ENCODE peak calls at places on chromosomes 7 and 10, in eight cellular contexts. B, X, D, R, T, U, I and A are unnamed samples.
A peak's percentile ranks its signal among the peaks of the same experiment; 100 is the strongest.

GRCh38 chr7:128022631-128023532 is 8.4 kb downstream of the LRRC4 start:
- DNase-seq in X (no peak), I (no peak), U (peak; percentile 56), B (no peak), T (peak; percentile 78), R (no peak), D (no peak), A (no peak)

GRCh38 chr10:5854178-5854570 is 35.5 kb downstream of the ANKRD16 start:
- DNase-seq in U (no peak), R (no peak), T (peak; percentile 27), X (peak; percentile 9), B (no peak), D (no peak), I (no peak), A (no peak)

GRCh38 chr10:64773357-64773756 is 1252.2 kb downstream of the REEP3 start:
- DNase-seq in X (no peak), R (no peak), I (no peak), T (no peak), U (no peak), D (no peak), B (no peak), A (no peak)

GRCh38 chr7:141369422-141369821 is 181.8 kb upstream of the AGK start:
- DNase-seq in I (no peak), R (no peak), U (no peak), B (peak; percentile 67), T (no peak), D (no peak), X (no peak), A (no peak)

GRCh38 chr7:112770051-112770450 is 20.1 kb downstream of the TMEM168 start:
- DNase-seq in U (no peak), R (no peak), D (no peak), X (no peak), I (no peak), B (no peak), T (no peak), A (no peak)

GRCh38 chr10:5070648-5071410 is 23.4 kb upstream of the AKR1C3 start:
- DNase-seq in D (no peak), I (no peak), T (peak; percentile 15), U (peak; percentile 79), B (no peak), R (no peak), X (no peak), A (no peak)

GRCh38 chr7:130099331-130099730 is 29.0 kb downstream of the KLHDC10 start:
- DNase-seq in I (no peak), D (no peak), X (no peak), B (no peak), R (no peak), T (peak; percentile 11), U (no peak), A (no peak)

GRCh38 chr10:103145860-103146466 is 47.1 kb downstream of the NT5C2 start:
- DNase-seq in B (peak; percentile 91), I (peak; percentile 78), X (peak; percentile 81), R (no peak), T (peak; percentile 96), U (peak; percentile 97), D (peak; percentile 58), A (peak; percentile 90)

GRCh38 chr10:122052702-122053101 is 63.7 kb downstream of the TACC2 start:
- DNase-seq in I (no peak), T (no peak), X (no peak), R (no peak), D (no peak), B (no peak), U (no peak), A (no peak)

GRCh38 chr10:4704034-4704545 is 121.9 kb upstream of the AKR1E2 start:
- DNase-seq in U (peak; percentile 93), D (no peak), I (no peak), T (peak; percentile 87), X (no peak), B (peak; percentile 61), R (no peak), A (no peak)

GRCh38 chr10:98659951-98660350 is 213.2 kb upstream of the HPS1 start:
- DNase-seq in D (no peak), U (no peak), R (no peak), X (no peak), T (no peak), B (no peak), I (no peak), A (no peak)

GRCh38 chr10:5609952-5610616 is 56.3 kb downstream of the ASB13 start:
- DNase-seq in B (no peak), U (peak; percentile 28), I (no peak), X (no peak), R (peak; percentile 91), D (no peak), T (no peak), A (no peak)

GRCh38 chr7:154907651-154908620 is 95.0 kb downstream of the PAXIP1 start:
- DNase-seq in B (no peak), D (no peak), U (no peak), R (no peak), I (no peak), T (no peak), X (peak; percentile 44), A (peak; percentile 8)

GRCh38 chr7:14207154-14207553 is 217.7 kb upstream of the ETV1 start:
- DNase-seq in R (no peak), U (peak; percentile 33), T (peak; percentile 41), I (no peak), B (peak; percentile 6), X (no peak), D (no peak), A (no peak)

GRCh38 chr10:45673074-45673628 is 579 bp upstream of the ZFAND4 start:
- DNase-seq in X (peak; percentile 57), R (no peak), T (no peak), D (no peak), B (peak; percentile 23), U (peak; percentile 16), I (no peak), A (peak; percentile 33)

GRCh38 chr7:103447073-103447960 is 1.3 kb upstream of the SLC26A5 start:
- DNase-seq in R (no peak), U (peak; percentile 58), T (peak; percentile 71), I (no peak), B (peak; percentile 16), X (no peak), D (peak; percentile 76), A (no peak)

GRCh38 chr7:83794834-83795233 is 145.9 kb upstream of the SEMA3E start:
- DNase-seq in R (no peak), T (no peak), X (no peak), D (no peak), B (no peak), I (no peak), U (no peak), A (no peak)

GRCh38 chr7:138568655-138569054 is 108.6 kb downstream of the TRIM24 start:
- DNase-seq in X (no peak), B (no peak), T (no peak), I (no peak), R (no peak), U (no peak), D (no peak), A (no peak)

GRCh38 chr7:138563808-138564207 is 103.7 kb downstream of the TRIM24 start:
- DNase-seq in D (no peak), R (no peak), T (no peak), X (no peak), B (no peak), I (no peak), U (no peak), A (no peak)

GRCh38 chr7:138565071-138565450 is 105.0 kb downstream of the TRIM24 start:
- DNase-seq in T (no peak), U (no peak), X (no peak), I (no peak), R (no peak), D (no peak), B (no peak), A (no peak)

GRCh38 chr7:138565451-138566114 is 105.5 kb downstream of the TRIM24 start:
- DNase-seq in T (peak; percentile 59), D (no peak), R (no peak), I (no peak), X (no peak), U (peak; percentile 91), B (no peak), A (no peak)

GRCh38 chr7:138564365-138564764 is 104.3 kb downstream of the TRIM24 start:
- DNase-seq in U (no peak), R (no peak), X (no peak), T (no peak), B (no peak), I (no peak), D (no peak), A (no peak)
- H3K4me3 ChIP-seq in U (no peak overlapping the region), R (no peak overlapping the region), X (no peak overlapping the region), T (no peak overlapping the region), B (no peak overlapping the region), I (no peak overlapping the region), D (no peak overlapping the region), A (no peak overlapping the region)

GRCh38 chr7:148262721-148263229 is 327.8 kb upstream of the C7orf33 start:
- DNase-seq in X (peak; percentile 88), R (no peak), D (peak; percentile 78), T (peak; percentile 14), I (peak; percentile 60), U (peak; percentile 63), B (peak; percentile 49), A (peak; percentile 87)
- H3K4me3 ChIP-seq in X (no peak overlapping the region), R (no peak overlapping the region), D (peak overlapping the region; percentile 52), T (no peak overlapping the region), I (no peak overlapping the region), U (no peak overlapping the region), B (no peak overlapping the region), A (no peak overlapping the region)

DNA sequence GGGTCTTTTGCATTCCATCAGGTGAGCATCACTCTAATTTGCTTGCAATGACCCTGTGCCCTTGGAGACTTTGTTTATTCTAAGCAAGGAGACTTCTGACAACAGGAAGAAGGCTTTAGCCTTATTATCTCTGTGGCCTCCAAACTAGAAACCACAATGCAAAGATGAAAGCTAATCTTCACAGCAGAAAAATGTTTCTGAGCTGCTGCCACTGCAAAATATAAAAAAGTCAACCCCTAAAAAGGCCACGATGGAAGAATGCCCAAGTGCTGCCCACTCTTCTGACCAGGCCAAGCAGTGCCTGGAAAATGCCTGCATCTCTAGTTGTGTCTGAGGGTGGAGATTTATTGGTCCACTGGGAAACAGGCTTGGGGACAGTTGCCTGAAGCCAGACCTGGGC is 299.9 kb downstream of the C7orf25 start:
- DNase-seq in T (no peak), R (no peak), U (no peak), D (no peak), B (no peak), I (no peak), X (no peak), A (no peak)
- H3K4me3 ChIP-seq in T (no peak overlapping the region), R (no peak overlapping the region), U (no peak overlapping the region), D (no peak overlapping the region), B (no peak overlapping the region), I (no peak overlapping the region), X (no peak overlapping the region), A (no peak overlapping the region)

GRCh38 chr10:117246997-117247667 is 6.2 kb downstream of the SLC18A2 start:
- DNase-seq in R (no peak), B (no peak), U (no peak), D (no peak), X (no peak), I (no peak), T (peak; percentile 50), A (no peak)

GRCh38 chr10:117253908-117254307 is 13.0 kb downstream of the SLC18A2 start:
- DNase-seq in U (no peak), I (no peak), T (no peak), R (no peak), D (no peak), X (peak; percentile 28), B (no peak), A (no peak)

GRCh38 chr10:117249493-117250093 is 8.7 kb downstream of the SLC18A2 start:
- DNase-seq in I (no peak), X (no peak), T (no peak), B (no peak), U (no peak), D (no peak), R (no peak), A (no peak)

GRCh38 chr10:117250409-117250808 is 9.5 kb downstream of the SLC18A2 start:
- DNase-seq in U (no peak), B (no peak), D (no peak), X (no peak), I (no peak), R (no peak), T (no peak), A (no peak)

GRCh38 chr10:117248700-117249465 is 8.0 kb downstream of the SLC18A2 start:
- DNase-seq in D (no peak), T (peak; percentile 17), U (no peak), X (no peak), I (no peak), B (no peak), R (no peak), A (no peak)
- H3K4me3 ChIP-seq in D (no peak overlapping the region), T (no peak overlapping the region), U (no peak overlapping the region), X (no peak overlapping the region), I (no peak overlapping the region), B (no peak overlapping the region), R (no peak overlapping the region), A (no peak overlapping the region)